ENCODE peak calls at places on chromosomes 7 and 10, in four cellular contexts. U is colonic mucosa, G is heart left ventricle, Y is osteoblast. F is an unnamed sample. For H3K9me3, the result is how much of the 10 kb centered on the place peaks cover.

GRCh38 chr10:88092975-88093374 is 229.6 kb downstream of the PTEN start:
- DNase-seq in Y (no peak), U (no peak), G (no peak), F (peak)

GRCh38 chr7:70556761-70557160 is 575.2 kb upstream of the GALNT17 start:
- DNase-seq in Y (no peak), G (no peak), U (no peak), F (no peak)

GRCh38 chr7:37833107-37833817 is 15.1 kb upstream of the NME8 start:
- DNase-seq in G (peak), Y (peak), U (peak), F (peak)

GRCh38 chr10:99234739-99235468 is 748 bp downstream of the HPSE2 start:
- DNase-seq in Y (peak), U (no peak), G (no peak), F (no peak)

GRCh38 chr7:28759373-28760013 is 198.6 kb downstream of the TRIL start:
- DNase-seq in G (no peak), U (no peak), Y (no peak), F (no peak)

GRCh38 chr7:135537905-135538304 is 19.8 kb upstream of the NUP205 start:
- DNase-seq in G (no peak), U (no peak), Y (no peak), F (no peak)

GRCh38 chr7:51346136-51346535 is 29.5 kb upstream of the COBL start:
- DNase-seq in G (no peak), U (no peak), Y (no peak), F (no peak)

GRCh38 chr10:73848821-73849489 is 25.4 kb downstream of the CAMK2G start:
- DNase-seq in G (peak), U (peak), Y (peak), F (peak)

GRCh38 chr7:107969856-107970255 is 33.1 kb downstream of the LAMB1 start:
- DNase-seq in U (no peak), G (no peak), Y (no peak), F (peak)

GRCh38 chr7:123580406-123581161 is 21.0 kb upstream of the ASB15 start:
- DNase-seq in G (no peak), U (peak), Y (peak), F (peak)

GRCh38 chr7:39084344-39084743 is 106.6 kb downstream of the POU6F2 start:
- DNase-seq in G (no peak), U (no peak), Y (no peak), F (no peak)

GRCh38 chr7:132782777-132783633 is 206.7 kb upstream of the PLXNA4 start:
- DNase-seq in G (no peak), U (no peak), Y (no peak), F (no peak)

GRCh38 chr7:132784406-132784805 is 208.1 kb upstream of the PLXNA4 start:
- DNase-seq in U (no peak), Y (no peak), G (no peak), F (no peak)

GRCh38 chr7:132789281-132789680 is 213.0 kb upstream of the PLXNA4 start:
- DNase-seq in U (no peak), G (no peak), Y (no peak), F (no peak)

GRCh38 chr7:132783824-132784223 is 207.6 kb upstream of the PLXNA4 start:
- DNase-seq in Y (no peak), G (no peak), U (no peak), F (no peak)

GRCh38 chr7:132785861-132786260 is 209.6 kb upstream of the PLXNA4 start:
- DNase-seq in Y (no peak), U (no peak), G (no peak), F (no peak)
- H3K9me3 ChIP-seq in Y (under half), U (under half), G (under half), F (under half)

GRCh38 chr7:98100088-98100487 is 6.6 kb upstream of the LMTK2 start:
- DNase-seq in G (no peak), Y (no peak), U (no peak), F (no peak)
- H3K9me3 ChIP-seq in G (under half), Y (under half), U (under half), F (under half)

DNA sequence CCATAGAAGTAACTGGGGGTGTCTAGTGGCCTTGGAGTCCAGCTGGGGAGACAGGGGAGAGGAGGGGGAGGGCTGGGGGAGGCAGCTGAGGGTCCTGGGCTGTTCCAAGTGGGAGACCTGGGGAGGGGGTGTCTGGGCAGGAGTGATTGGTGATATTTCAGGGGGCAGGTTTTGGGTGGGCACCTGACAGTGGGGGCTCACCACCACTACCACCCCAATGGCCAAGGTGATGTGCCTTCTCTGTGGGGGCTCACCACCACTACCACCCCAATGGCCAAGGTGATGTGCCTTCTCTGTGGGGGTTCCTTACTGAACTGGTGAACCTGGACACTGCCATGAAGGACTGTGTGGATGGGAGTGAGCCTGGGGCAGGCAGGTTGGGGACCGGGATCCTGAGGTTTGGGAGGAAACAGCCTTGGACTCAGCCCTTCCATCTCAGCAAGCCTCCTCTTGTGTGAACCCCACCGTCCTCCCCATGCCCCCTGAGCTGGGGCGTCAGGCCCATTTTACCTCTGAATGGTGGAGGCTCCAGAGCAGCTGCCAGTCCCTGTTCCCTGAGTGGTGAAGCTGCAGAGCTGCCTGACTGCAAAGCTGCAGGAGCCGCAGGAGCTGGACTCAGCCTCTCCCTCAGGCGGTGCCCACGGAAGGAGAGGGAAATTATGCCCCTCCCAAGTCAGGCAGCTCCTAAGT is 50.6 kb upstream of the ZNF716 start:
- DNase-seq in Y (no peak), U (no peak), G (no peak), F (no peak)
- H3K9me3 ChIP-seq in Y (under half), U (under half), G (under half), F (under half)

GRCh38 chr7:158121441-158122045 is 466.1 kb downstream of the PTPRN2 start:
- DNase-seq in Y (peak), U (no peak), G (no peak), F (no peak)

GRCh38 chr7:158120313-158120712 is 467.3 kb downstream of the PTPRN2 start:
- DNase-seq in G (no peak), U (no peak), Y (peak), F (no peak)

GRCh38 chr7:158123753-158124152 is 463.9 kb downstream of the PTPRN2 start:
- DNase-seq in G (no peak), Y (peak), U (no peak), F (no peak)

GRCh38 chr7:158123214-158123613 is 464.4 kb downstream of the PTPRN2 start:
- DNase-seq in Y (peak), U (no peak), G (no peak), F (no peak)

GRCh38 chr7:158120751-158121150 is 466.9 kb downstream of the PTPRN2 start:
- DNase-seq in Y (peak), G (no peak), U (no peak), F (peak)
- H3K9me3 ChIP-seq in Y (under half), G (under half), U (under half), F (under half)

DNA sequence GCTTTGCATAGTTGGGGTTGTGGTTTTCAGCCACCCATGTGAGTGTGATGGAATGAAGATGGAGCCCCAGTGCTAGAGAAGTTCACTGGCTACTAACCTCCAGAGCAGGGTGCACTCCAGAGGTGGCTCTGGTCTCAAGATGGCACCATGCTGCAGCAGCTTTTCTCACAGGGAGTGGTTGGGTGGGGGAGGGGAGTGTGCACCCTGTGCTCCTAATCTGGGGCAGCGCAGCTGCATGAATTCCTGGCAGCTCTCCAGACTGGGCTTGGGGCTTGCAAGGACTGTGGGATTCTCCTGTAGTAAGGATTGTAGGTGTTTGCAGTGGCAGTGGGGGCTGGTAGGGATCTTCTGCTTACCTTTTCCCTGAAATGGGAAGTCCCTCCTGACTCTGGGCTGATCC is 23.7 kb downstream of the PHTF2 start:
- DNase-seq in Y (no peak), U (no peak), G (no peak), F (no peak)
- H3K9me3 ChIP-seq in Y (under half), U (under half), G (under half), F (half or more)

DNA sequence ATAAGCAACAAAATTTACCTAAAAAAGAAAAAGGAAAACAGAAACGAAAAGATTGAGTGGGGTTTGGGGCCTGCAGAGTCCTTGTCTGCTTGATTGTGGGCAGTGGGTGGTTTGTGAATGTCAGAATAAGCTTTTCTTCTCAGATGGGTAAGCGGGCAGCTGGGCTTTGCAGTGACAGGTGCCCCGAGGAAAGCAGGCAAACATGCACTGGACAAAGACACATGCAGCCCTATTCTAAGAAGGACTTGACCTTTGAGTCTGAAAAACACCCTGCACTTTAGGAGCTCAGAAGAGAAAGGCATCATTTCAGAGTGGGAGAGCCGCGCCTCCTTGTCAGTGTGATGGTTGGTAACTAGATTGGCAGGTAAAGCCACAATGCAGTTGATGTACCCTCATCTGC is 562.7 kb downstream of the PTPRN2 start:
- DNase-seq in Y (no peak), G (no peak), U (no peak), F (no peak)
- H3K9me3 ChIP-seq in Y (under half), G (under half), U (under half), F (under half)

GRCh38 chr7:157946398-157947060 is 609.7 kb downstream of the DNAJB6 start:
- DNase-seq in Y (no peak), G (no peak), U (no peak), F (no peak)
- H3K9me3 ChIP-seq in Y (under half), G (under half), U (under half), F (under half)

GRCh38 chr7:157760004-157760730 is 423.4 kb downstream of the DNAJB6 start:
- DNase-seq in Y (peak), U (no peak), G (no peak), F (no peak)
- H3K9me3 ChIP-seq in Y (under half), U (under half), G (under half), F (under half)

DNA sequence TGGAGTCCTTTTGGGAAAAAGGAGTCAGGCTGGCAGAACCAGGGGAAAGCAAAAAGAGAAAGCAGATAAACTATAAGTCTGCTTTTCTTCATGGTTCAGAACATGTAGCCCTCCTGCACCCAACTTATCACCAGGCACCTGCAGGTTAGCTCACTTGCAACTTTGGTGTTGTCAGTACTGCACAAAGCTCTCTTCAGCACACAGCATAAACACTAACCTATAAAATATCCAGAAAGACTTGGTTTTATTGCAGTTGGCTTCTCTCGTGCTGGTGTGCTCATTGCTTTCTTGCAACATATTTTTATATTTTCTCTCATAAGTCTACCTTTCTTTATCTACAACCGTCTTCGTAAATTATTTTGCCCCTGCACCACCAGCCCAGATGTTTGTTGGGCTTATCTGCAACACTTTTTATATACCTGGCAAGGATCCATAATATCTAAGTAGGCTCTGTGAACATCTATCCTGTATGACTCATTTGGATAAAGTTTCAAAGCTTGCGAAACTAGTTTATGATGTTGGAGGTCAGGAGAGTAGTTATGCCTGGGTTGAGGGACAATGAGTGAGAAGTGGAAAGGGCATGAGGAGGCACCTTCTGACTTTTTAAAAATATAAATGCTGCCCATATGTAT is 164.6 kb downstream of the ANKRD30A start:
- DNase-seq in G (no peak), Y (no peak), U (no peak), F (no peak)
- H3K9me3 ChIP-seq in G (under half), Y (under half), U (under half), F (under half)

GRCh38 chr7:43823941-43824340 is 45.4 kb downstream of the MRPS24 start:
- DNase-seq in G (no peak), Y (no peak), U (no peak), F (no peak)
- H3K9me3 ChIP-seq in G (under half), Y (under half), U (under half), F (under half)